ENCODE peak calls at places on chromosome 19, in five cellular contexts. R is ovary, F is NCI-H524, Y is thoracic aorta, M is NCI-H2029. S is an unnamed sample.

GRCh38 chr19:44792286-44792685 is 14.6 kb downstream of the CBLC start:
- DNase-seq in R (no peak), F (no peak), Y (no peak), M (no peak), S (no peak)

GRCh38 chr19:42295831-42296525 is 6.0 kb upstream of the PRR19 start:
- DNase-seq in R (peak; percentile 88), F (no peak), Y (no peak), M (peak; percentile 60), S (peak; percentile 63)

GRCh38 chr19:5563941-5564612 is 3.7 kb downstream of the TINCR start:
- DNase-seq in R (no peak), F (no peak), Y (no peak), M (no peak), S (no peak)

GRCh38 chr19:53328967-53329366 is 4.6 kb upstream of the ZNF845 start:
- DNase-seq in R (peak; percentile 73), F (no peak), Y (no peak), M (no peak), S (peak; percentile 6)

GRCh38 chr19:18233224-18233825 is 7.1 kb upstream of the PDE4C start:
- DNase-seq in R (no peak), F (no peak), Y (no peak), M (no peak), S (peak; percentile 78)

GRCh38 chr19:1116726-1117581 is 13.2 kb downstream of the GPX4 start:
- DNase-seq in R (no peak), F (no peak), Y (no peak), M (no peak), S (no peak)

GRCh38 chr19:30669329-30670010 is 297.3 kb downstream of the ZNF536 start:
- DNase-seq in R (peak; percentile 80), F (no peak), Y (no peak), M (no peak), S (peak; percentile 22)

GRCh38 chr19:38685666-38686529 is 38.4 kb downstream of the ACTN4 start:
- DNase-seq in R (no peak), F (peak; percentile 3), Y (no peak), M (no peak), S (no peak)

GRCh38 chr19:47699360-47699917 is 13.8 kb upstream of the EHD2 start:
- DNase-seq in R (peak; percentile 52), F (no peak), Y (no peak), M (peak; percentile 16), S (no peak)

GRCh38 chr19:16376649-16377048 is 52.0 kb downstream of the KLF2 start:
- DNase-seq in R (peak; percentile 29), F (no peak), Y (no peak), M (no peak), S (no peak)

GRCh38 chr19:17889609-17890214 is 18.0 kb downstream of the SLC5A5 start:
- DNase-seq in R (no peak), F (no peak), Y (no peak), M (no peak), S (no peak)

GRCh38 chr19:8392017-8392591 is 1.9 kb downstream of the RAB11B start:
- DNase-seq in R (no peak), F (no peak), Y (no peak), M (no peak), S (no peak)

GRCh38 chr19:11460207-11460606 is 20.6 kb downstream of the ELAVL3 start:
- DNase-seq in R (no peak), F (no peak), Y (no peak), M (no peak), S (no peak)